ENCODE peak calls at places on chromosomes 4 and X, in eight cellular contexts. One of them, this sample, is unnamed.

GRCh38 chrX:42098897-42099296 is 175.5 kb upstream of the CASK start:
- DNase-seq in fibroblast of lung: no peak
- DNase-seq in neural progenitor cell: no peak
- DNase-seq in mammary epithelial cell: no peak
- DNase-seq in GM23248: no peak
- DNase-seq in GM23338: no peak
- DNase-seq in HCT116: no peak
- DNase-seq in PC-3: no peak
- DNase-seq in this sample: no peak

GRCh38 chr4:108611360-108611759 is 9.0 kb upstream of the RPL34 start:
- DNase-seq in fibroblast of lung: no peak
- DNase-seq in neural progenitor cell: peak
- DNase-seq in mammary epithelial cell: no peak
- DNase-seq in GM23248: peak
- DNase-seq in GM23338: no peak
- DNase-seq in HCT116: no peak
- DNase-seq in PC-3: no peak
- DNase-seq in this sample: no peak

GRCh38 chr4:62670509-62670908 is 1470.4 kb downstream of the ADGRL3 start:
- DNase-seq in fibroblast of lung: peak
- DNase-seq in neural progenitor cell: no peak
- DNase-seq in mammary epithelial cell: no peak
- DNase-seq in GM23248: no peak
- DNase-seq in GM23338: no peak
- DNase-seq in HCT116: no peak
- DNase-seq in PC-3: no peak
- DNase-seq in this sample: no peak

GRCh38 chr4:185638093-185638492 is 102.8 kb upstream of the PDLIM3 start:
- DNase-seq in fibroblast of lung: no peak
- DNase-seq in neural progenitor cell: no peak
- DNase-seq in mammary epithelial cell: no peak
- DNase-seq in GM23248: no peak
- DNase-seq in GM23338: no peak
- DNase-seq in HCT116: no peak
- DNase-seq in PC-3: no peak
- DNase-seq in this sample: no peak

GRCh38 chr4:22607382-22607781 is 85.4 kb upstream of the GBA3 start:
- DNase-seq in fibroblast of lung: peak
- DNase-seq in neural progenitor cell: peak
- DNase-seq in mammary epithelial cell: peak
- DNase-seq in GM23248: peak
- DNase-seq in GM23338: peak
- DNase-seq in HCT116: peak
- DNase-seq in PC-3: peak
- DNase-seq in this sample: no peak

GRCh38 chr4:91936301-91936700 is 367.5 kb upstream of the GRID2 start:
- DNase-seq in fibroblast of lung: peak
- DNase-seq in neural progenitor cell: no peak
- DNase-seq in mammary epithelial cell: no peak
- DNase-seq in GM23248: peak
- DNase-seq in GM23338: no peak
- DNase-seq in HCT116: no peak
- DNase-seq in PC-3: no peak
- DNase-seq in this sample: no peak

GRCh38 chr4:21795091-21795490 is 153.5 kb downstream of the KCNIP4 start:
- DNase-seq in fibroblast of lung: peak
- DNase-seq in neural progenitor cell: no peak
- DNase-seq in mammary epithelial cell: no peak
- DNase-seq in GM23248: peak
- DNase-seq in GM23338: no peak
- DNase-seq in HCT116: no peak
- DNase-seq in PC-3: no peak
- DNase-seq in this sample: no peak

GRCh38 chr4:110567266-110567665 is 55.6 kb downstream of the PITX2 start:
- DNase-seq in fibroblast of lung: no peak
- DNase-seq in neural progenitor cell: no peak
- DNase-seq in mammary epithelial cell: no peak
- DNase-seq in GM23248: no peak
- DNase-seq in GM23338: no peak
- DNase-seq in HCT116: no peak
- DNase-seq in PC-3: no peak
- DNase-seq in this sample: no peak

GRCh38 chr4:60241886-60242285 is 958.2 kb upstream of the ADGRL3 start:
- DNase-seq in fibroblast of lung: no peak
- DNase-seq in neural progenitor cell: peak
- DNase-seq in mammary epithelial cell: no peak
- DNase-seq in GM23248: no peak
- DNase-seq in GM23338: peak
- DNase-seq in HCT116: no peak
- DNase-seq in PC-3: no peak
- DNase-seq in this sample: no peak

GRCh38 chr4:129806986-129807385 is 711.0 kb downstream of the C4orf33 start:
- DNase-seq in fibroblast of lung: no peak
- DNase-seq in neural progenitor cell: no peak
- DNase-seq in mammary epithelial cell: no peak
- DNase-seq in GM23248: no peak
- DNase-seq in GM23338: no peak
- DNase-seq in HCT116: no peak
- DNase-seq in PC-3: no peak
- DNase-seq in this sample: no peak

GRCh38 chr4:113576947-113577678 is 184.4 kb downstream of the CAMK2D start:
- DNase-seq in fibroblast of lung: peak
- DNase-seq in neural progenitor cell: no peak
- DNase-seq in mammary epithelial cell: no peak
- DNase-seq in GM23248: no peak
- DNase-seq in GM23338: no peak
- DNase-seq in HCT116: no peak
- DNase-seq in PC-3: no peak
- DNase-seq in this sample: no peak

GRCh38 chrX:11606408-11606807 is 59.3 kb downstream of the ARHGAP6 start:
- DNase-seq in fibroblast of lung: no peak
- DNase-seq in neural progenitor cell: no peak
- DNase-seq in mammary epithelial cell: no peak
- DNase-seq in GM23248: no peak
- DNase-seq in GM23338: no peak
- DNase-seq in HCT116: no peak
- DNase-seq in PC-3: no peak
- DNase-seq in this sample: no peak

GRCh38 chr4:142393127-142393526 is 453.0 kb downstream of the INPP4B start:
- DNase-seq in fibroblast of lung: no peak
- DNase-seq in neural progenitor cell: no peak
- DNase-seq in mammary epithelial cell: no peak
- DNase-seq in GM23248: no peak
- DNase-seq in GM23338: no peak
- DNase-seq in HCT116: no peak
- DNase-seq in PC-3: no peak
- DNase-seq in this sample: no peak

GRCh38 chr4:77473509-77473908 is 132.1 kb upstream of the CXCL13 start:
- DNase-seq in fibroblast of lung: no peak
- DNase-seq in neural progenitor cell: peak
- DNase-seq in mammary epithelial cell: no peak
- DNase-seq in GM23248: peak
- DNase-seq in GM23338: peak
- DNase-seq in HCT116: peak
- DNase-seq in PC-3: peak
- DNase-seq in this sample: no peak

GRCh38 chr4:52780206-52780605 is 29.0 kb upstream of the ERVMER34-1 start:
- DNase-seq in fibroblast of lung: peak
- DNase-seq in neural progenitor cell: no peak
- DNase-seq in mammary epithelial cell: no peak
- DNase-seq in GM23248: peak
- DNase-seq in GM23338: no peak
- DNase-seq in HCT116: no peak
- DNase-seq in PC-3: peak
- DNase-seq in this sample: no peak

GRCh38 chrX:73563740-73564073 is 710 bp downstream of the CHIC1 start:
- DNase-seq in fibroblast of lung: peak
- DNase-seq in neural progenitor cell: no peak
- DNase-seq in mammary epithelial cell: no peak
- DNase-seq in GM23248: no peak
- DNase-seq in GM23338: no peak
- DNase-seq in HCT116: no peak
- DNase-seq in PC-3: no peak
- DNase-seq in this sample: no peak

GRCh38 chr4:183392377-183392776 is 52.1 kb upstream of the CDKN2AIP start:
- DNase-seq in fibroblast of lung: no peak
- DNase-seq in neural progenitor cell: no peak
- DNase-seq in mammary epithelial cell: no peak
- DNase-seq in GM23248: no peak
- DNase-seq in GM23338: no peak
- DNase-seq in HCT116: no peak
- DNase-seq in PC-3: no peak
- DNase-seq in this sample: no peak

GRCh38 chr4:17120761-17121160 is 222.3 kb upstream of the LDB2 start:
- DNase-seq in fibroblast of lung: no peak
- DNase-seq in neural progenitor cell: no peak
- DNase-seq in mammary epithelial cell: no peak
- DNase-seq in GM23248: peak
- DNase-seq in GM23338: no peak
- DNase-seq in HCT116: no peak
- DNase-seq in PC-3: no peak
- DNase-seq in this sample: no peak

GRCh38 chr4:156475322-156475721 is 496.3 kb downstream of the PDGFC start:
- DNase-seq in fibroblast of lung: peak
- DNase-seq in neural progenitor cell: peak
- DNase-seq in mammary epithelial cell: peak
- DNase-seq in GM23248: peak
- DNase-seq in GM23338: no peak
- DNase-seq in HCT116: peak
- DNase-seq in PC-3: peak
- DNase-seq in this sample: no peak

GRCh38 chr4:41358626-41359025 is 101.9 kb downstream of the UCHL1 start:
- DNase-seq in fibroblast of lung: peak
- DNase-seq in neural progenitor cell: no peak
- DNase-seq in mammary epithelial cell: no peak
- DNase-seq in GM23248: peak
- DNase-seq in GM23338: no peak
- DNase-seq in HCT116: no peak
- DNase-seq in PC-3: no peak
- DNase-seq in this sample: no peak

GRCh38 chrX:129522184-129523059 is 868 bp downstream of the SMARCA1 start:
- DNase-seq in fibroblast of lung: peak
- DNase-seq in neural progenitor cell: peak
- DNase-seq in mammary epithelial cell: peak
- DNase-seq in GM23248: peak
- DNase-seq in GM23338: peak
- DNase-seq in HCT116: peak
- DNase-seq in PC-3: peak
- DNase-seq in this sample: no peak

DNA sequence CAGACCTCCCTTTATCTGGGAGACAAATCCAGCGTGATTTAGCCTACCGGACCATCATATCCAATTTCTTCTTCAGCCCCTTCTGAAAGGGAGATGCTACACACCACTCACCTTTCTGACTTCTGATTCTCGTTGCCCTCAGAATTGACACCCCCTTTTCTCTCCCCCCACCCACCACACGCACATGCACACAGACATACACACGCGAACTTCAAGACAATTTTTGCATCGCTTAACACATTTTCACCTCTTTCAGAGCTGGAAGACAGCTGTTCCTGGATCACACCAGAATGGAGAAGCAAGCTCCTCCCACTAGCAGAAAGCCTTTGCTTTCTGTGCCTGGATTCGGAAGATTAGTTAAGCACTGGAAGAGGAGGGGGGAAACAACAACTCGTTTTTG is 1.0 kb upstream of the SNCA start:
- DNase-seq in fibroblast of lung: peak
- DNase-seq in neural progenitor cell: peak
- DNase-seq in mammary epithelial cell: peak
- DNase-seq in GM23248: peak
- DNase-seq in GM23338: peak
- DNase-seq in HCT116: no peak
- DNase-seq in PC-3: no peak
- DNase-seq in this sample: no peak
- TF ChIP-seq EZH2 in fibroblast of lung: no peak
- TF ChIP-seq EZH2 in neural progenitor cell: no peak
- TF ChIP-seq EZH2 in mammary epithelial cell: no peak
- TF ChIP-seq EZH2 in GM23248: no peak
- TF ChIP-seq EZH2 in GM23338: no peak
- TF ChIP-seq EZH2 in HCT116: no peak
- TF ChIP-seq EZH2 in PC-3: no peak
- TF ChIP-seq EZH2 in this sample: no peak

GRCh38 chrX:46627044-46627443 is 53.5 kb downstream of the CHST7 start:
- DNase-seq in fibroblast of lung: no peak
- DNase-seq in neural progenitor cell: no peak
- DNase-seq in mammary epithelial cell: no peak
- DNase-seq in GM23248: no peak
- DNase-seq in GM23338: no peak
- DNase-seq in HCT116: no peak
- DNase-seq in PC-3: no peak
- DNase-seq in this sample: no peak
- TF ChIP-seq EZH2 in fibroblast of lung: no peak
- TF ChIP-seq EZH2 in neural progenitor cell: no peak
- TF ChIP-seq EZH2 in mammary epithelial cell: no peak
- TF ChIP-seq EZH2 in GM23248: no peak
- TF ChIP-seq EZH2 in GM23338: no peak
- TF ChIP-seq EZH2 in HCT116: no peak
- TF ChIP-seq EZH2 in PC-3: no peak
- TF ChIP-seq EZH2 in this sample: no peak

DNA sequence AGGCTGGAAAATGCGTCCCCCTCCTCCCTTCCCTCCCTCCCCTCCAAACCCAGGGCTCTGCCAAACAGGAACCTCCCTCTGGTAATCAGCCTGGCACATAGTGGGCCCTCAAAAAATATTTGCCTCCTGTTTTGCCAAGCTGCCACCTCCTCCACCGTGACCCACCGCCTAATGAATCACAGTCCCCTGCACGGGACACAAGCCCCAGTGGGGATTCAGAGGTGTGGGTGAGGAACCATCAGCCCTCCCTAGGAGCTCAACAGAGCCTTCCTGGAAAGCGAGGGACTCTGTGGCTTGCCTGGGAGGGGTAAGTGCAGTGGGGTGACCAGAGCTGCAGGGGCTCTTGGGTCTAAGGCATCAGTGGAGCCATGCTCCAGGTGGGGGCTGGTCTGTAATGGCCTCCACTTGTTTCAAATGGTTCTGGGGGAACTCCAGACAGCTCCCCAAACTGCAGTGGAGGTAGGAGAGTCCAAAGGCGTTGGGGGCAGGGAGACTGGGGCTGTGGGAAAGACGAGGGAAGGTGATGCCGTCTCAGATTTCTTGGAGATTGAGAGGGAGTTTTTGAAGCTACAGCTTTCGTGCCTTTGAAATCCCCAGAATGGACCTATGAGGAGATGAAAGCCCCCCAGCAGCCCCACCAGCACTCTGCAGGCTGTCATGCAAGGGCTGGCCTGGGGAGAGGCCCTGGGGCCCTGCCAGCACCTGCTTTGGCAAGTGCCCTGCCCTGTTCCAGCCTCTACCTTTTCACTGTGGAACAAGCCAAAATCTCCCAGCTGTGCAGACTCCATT is 1.0 kb upstream of the PPP2R2C start:
- DNase-seq in fibroblast of lung: no peak
- DNase-seq in neural progenitor cell: no peak
- DNase-seq in mammary epithelial cell: no peak
- DNase-seq in GM23248: no peak
- DNase-seq in GM23338: peak
- DNase-seq in HCT116: no peak
- DNase-seq in PC-3: no peak
- DNase-seq in this sample: no peak
- TF ChIP-seq EZH2 in fibroblast of lung: no peak
- TF ChIP-seq EZH2 in neural progenitor cell: no peak
- TF ChIP-seq EZH2 in mammary epithelial cell: no peak
- TF ChIP-seq EZH2 in GM23248: no peak
- TF ChIP-seq EZH2 in GM23338: no peak
- TF ChIP-seq EZH2 in HCT116: no peak
- TF ChIP-seq EZH2 in PC-3: no peak
- TF ChIP-seq EZH2 in this sample: no peak

GRCh38 chr4:153152453-153153338 is 51.5 kb upstream of the TRIM2 start:
- DNase-seq in fibroblast of lung: peak
- DNase-seq in neural progenitor cell: peak
- DNase-seq in mammary epithelial cell: peak
- DNase-seq in GM23248: peak
- DNase-seq in GM23338: peak
- DNase-seq in HCT116: no peak
- DNase-seq in PC-3: no peak
- DNase-seq in this sample: no peak
- TF ChIP-seq EZH2 in fibroblast of lung: no peak
- TF ChIP-seq EZH2 in neural progenitor cell: peak
- TF ChIP-seq EZH2 in mammary epithelial cell: no peak
- TF ChIP-seq EZH2 in GM23248: no peak
- TF ChIP-seq EZH2 in GM23338: no peak
- TF ChIP-seq EZH2 in HCT116: no peak
- TF ChIP-seq EZH2 in PC-3: no peak
- TF ChIP-seq EZH2 in this sample: peak